ENCODE peak calls at places on chromosomes 4 and X, in nine cellular contexts. B, N, Z, Y, D, J, Q, A and V are unnamed samples.

GRCh38 chr4:145734051-145734450 is 54.1 kb downstream of the C4orf51 start:
- DNase-seq in B (no peak), A (no peak), D (no peak), Y (no peak), Q (no peak), Z (no peak), N (no peak), J (no peak), V (no peak)

GRCh38 chrX:133880032-133880443 is 105.4 kb downstream of the GPC3 start:
- DNase-seq in Y (no peak), Q (no peak), D (no peak), N (no peak), A (no peak), Z (no peak), B (no peak), J (no peak), V (no peak)

GRCh38 chr4:336099-336892 is 1.3 kb upstream of the ZNF141 start:
- DNase-seq in Y (peak; percentile 70), D (peak; percentile 60), Q (no peak), N (no peak), A (peak; percentile 25), Z (peak; percentile 69), J (no peak), B (peak; percentile 8), V (peak; percentile 35)

GRCh38 chrX:13898084-13898483 is 81.2 kb upstream of the GPM6B start:
- DNase-seq in Y (no peak), D (no peak), B (peak; percentile 17), J (peak; percentile 2), N (no peak), A (no peak), Z (no peak), Q (peak; percentile 13), V (no peak)

GRCh38 chrX:54695816-54696487 is 102.1 kb downstream of the ITIH6 start:
- DNase-seq in Q (peak; percentile 27), N (no peak), A (no peak), Y (no peak), D (no peak), Z (no peak), J (no peak), B (no peak), V (no peak)

GRCh38 chr4:135267148-135267878 is 1065.7 kb upstream of the PABPC4L start:
- DNase-seq in Y (no peak), B (no peak), J (no peak), D (no peak), A (no peak), Q (no peak), Z (no peak), N (no peak), V (no peak)

GRCh38 chr4:113684534-113685091 is 76.9 kb downstream of the CAMK2D start:
- DNase-seq in J (peak; percentile 67), B (peak; percentile 21), D (no peak), N (peak; percentile 31), A (peak; percentile 30), Q (no peak), Y (peak; percentile 83), Z (no peak), V (peak; percentile 63)

GRCh38 chr4:36303430-36304137 is 22.2 kb downstream of the DTHD1 start:
- DNase-seq in Z (no peak), Q (no peak), B (no peak), N (no peak), Y (no peak), J (no peak), D (no peak), A (no peak), V (no peak)

GRCh38 chr4:182928061-182928460 is 10.9 kb upstream of the DCTD start:
- DNase-seq in Y (no peak), D (no peak), A (no peak), Z (no peak), Q (no peak), B (no peak), N (no peak), J (peak; percentile 11), V (no peak)

GRCh38 chrX:101906136-101906796 is 25.6 kb downstream of the ZMAT1 start:
- DNase-seq in D (no peak), N (no peak), B (no peak), Q (no peak), A (no peak), Z (no peak), Y (no peak), J (no peak), V (no peak)

GRCh38 chrX:3184176-3184930 is 143.1 kb downstream of the ARSF start:
- DNase-seq in Z (no peak), J (no peak), Q (no peak), Y (peak; percentile 63), B (peak; percentile 8), D (no peak), A (no peak), N (no peak), V (no peak)

GRCh38 chr4:137471895-137472294 is 60.4 kb downstream of the PCDH18 start:
- DNase-seq in A (no peak), D (no peak), J (no peak), Q (no peak), Y (no peak), B (no peak), Z (no peak), N (no peak), V (no peak)

GRCh38 chr4:82268050-82268825 is 105.6 kb downstream of the HNRNPD start:
- DNase-seq in A (peak; percentile 54), N (peak; percentile 37), J (peak; percentile 55), Z (peak; percentile 45), B (peak; percentile 47), D (no peak), Q (no peak), Y (peak; percentile 74), V (peak; percentile 49)

GRCh38 chr4:26260571-26260970 is 60.2 kb upstream of the RBPJ start:
- DNase-seq in Q (no peak), D (no peak), A (no peak), J (no peak), Y (no peak), Z (no peak), N (no peak), B (no peak), V (no peak)

GRCh38 chrX:50913520-50913919 is 3.0 kb downstream of the BMP15 start:
- DNase-seq in N (no peak), B (no peak), A (no peak), Q (no peak), Y (no peak), D (no peak), J (no peak), Z (no peak), V (no peak)

GRCh38 chr4:183971938-183972490 is 66.9 kb downstream of the STOX2 start:
- DNase-seq in Q (no peak), Z (no peak), B (no peak), Y (no peak), J (no peak), A (no peak), D (no peak), N (no peak), V (no peak)

GRCh38 chr4:89204624-89205023 is 93.3 kb downstream of the TIGD2 start:
- DNase-seq in Q (no peak), Y (no peak), D (no peak), N (no peak), A (no peak), J (peak; percentile 20), B (no peak), Z (no peak), V (no peak)
- TF ChIP-seq CTCF in Q (no peak), Y (no peak), D (no peak), N (no peak), A (no peak), J (no peak), B (no peak), Z (no peak), V (no peak)

GRCh38 chrX:8647176-8647575 is 84.8 kb downstream of the ANOS1 start:
- DNase-seq in Q (no peak), Y (no peak), N (no peak), B (no peak), Z (no peak), J (no peak), D (no peak), A (no peak), V (no peak)
- TF ChIP-seq POLR2A in Q (no peak), Y (no peak), N (no peak), B (no peak), Z (no peak), J (no peak), D (no peak), A (no peak), V (no peak)

DNA sequence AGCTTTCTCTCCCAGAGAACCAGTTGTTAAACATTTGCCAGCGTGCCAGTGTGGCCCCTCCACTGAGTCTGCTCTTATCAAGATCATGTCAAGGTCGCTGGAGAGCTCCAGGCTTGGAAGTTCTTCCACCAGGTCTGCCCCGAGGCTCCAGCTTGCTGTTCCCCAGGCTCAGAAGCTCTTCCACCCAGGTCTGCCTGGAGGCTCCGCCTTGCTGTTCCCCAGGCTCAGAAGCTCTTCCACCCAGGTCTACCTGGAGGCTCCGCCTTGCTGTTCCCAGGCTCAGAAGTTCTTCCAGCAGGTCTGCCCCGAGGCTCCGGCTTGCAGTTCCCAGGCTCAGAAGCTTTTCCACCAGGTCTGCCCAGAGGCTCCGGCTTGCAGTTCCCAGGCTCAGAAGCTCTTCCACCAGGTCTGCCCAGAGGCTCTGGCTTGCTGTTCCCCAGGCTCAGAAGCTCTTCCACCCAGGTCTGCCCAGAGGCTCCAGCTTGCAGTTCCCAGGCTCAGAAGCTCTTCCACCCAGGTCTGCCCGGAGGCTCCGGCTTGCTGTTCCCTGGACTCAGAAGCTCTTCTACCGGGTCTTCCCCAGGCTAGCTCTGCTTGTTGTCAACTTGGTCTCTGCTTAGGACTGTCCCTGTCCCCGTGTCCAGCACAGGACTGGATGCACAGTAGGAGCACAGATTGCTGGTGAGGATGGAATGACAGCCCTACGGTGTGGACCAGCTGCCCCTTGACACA is 54.4 kb downstream of the HMX1 start:
- DNase-seq in Y (no peak), B (no peak), D (peak; percentile 42), Z (no peak), Q (no peak), A (peak; percentile 6), J (no peak), N (peak; percentile 13), V (no peak)
- TF ChIP-seq EP300 in Y (no peak), B (no peak), D (no peak), Z (no peak), Q (no peak), A (no peak), J (no peak), N (no peak), V (no peak)

GRCh38 chr4:171846232-171846631 is 33.0 kb downstream of the GALNTL6 start:
- DNase-seq in J (peak; percentile 54), Z (no peak), N (peak; percentile 26), Q (no peak), Y (no peak), A (peak; percentile 21), B (peak; percentile 38), D (no peak), V (peak; percentile 50)
- TF ChIP-seq CTCF in J (peak; percentile 49), Z (no peak), N (no peak), Q (peak; percentile 65), Y (no peak), A (peak; percentile 12), B (no peak), D (peak; percentile 12), V (peak; percentile 51)

DNA sequence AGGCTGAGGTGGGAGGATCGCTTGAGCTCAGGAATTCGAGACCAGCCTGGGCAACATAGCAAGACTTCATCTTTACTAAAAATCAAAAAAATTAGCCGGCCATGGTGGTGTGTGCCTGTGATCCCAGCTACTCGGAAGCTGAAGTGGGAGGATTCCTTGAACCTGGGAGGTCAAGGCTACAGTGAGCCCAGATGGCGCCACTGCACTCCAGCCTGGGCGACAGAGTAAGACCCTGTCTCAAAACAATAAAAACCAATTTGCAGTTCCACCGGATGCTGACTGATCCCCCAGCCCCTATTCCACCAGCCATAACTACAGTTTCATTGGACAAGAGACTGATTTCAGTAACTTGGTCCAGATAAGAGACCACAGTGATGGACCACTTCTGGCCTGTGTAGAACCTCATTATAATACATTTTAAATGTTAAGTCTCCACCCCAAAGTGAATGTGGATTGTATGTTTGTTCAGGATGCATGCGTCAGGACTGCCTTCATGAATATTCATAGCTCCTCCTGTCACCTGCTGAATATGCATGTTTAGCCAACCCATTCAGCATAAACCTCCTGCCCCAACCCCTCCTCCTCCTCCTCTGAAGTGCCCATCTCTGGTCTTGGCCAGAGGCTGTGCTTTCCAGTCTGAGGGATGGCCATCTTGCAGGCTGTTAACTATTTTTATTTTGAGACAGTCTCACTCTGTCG is 2.3 kb upstream of the SLBP start:
- DNase-seq in A (no peak), B (no peak), D (no peak), Z (peak; percentile 14), Y (no peak), J (peak; percentile 48), N (no peak), Q (no peak), V (no peak)
- TF ChIP-seq POLR2A in A (no peak), B (no peak), D (no peak), Z (no peak), Y (no peak), J (no peak), N (no peak), Q (no peak), V (no peak)